ENCODE peak calls at places on chromosomes 1 and 21, in eight cellular contexts. One of them, this sample, is unnamed.

GRCh38 chr1:176786274-176786673 is 323.3 kb downstream of the PAPPA2 start:
- DNase-seq in endothelial cell: no peak
- DNase-seq in GM12865: peak; percentile 7
- DNase-seq in heart left ventricle: no peak
- DNase-seq in prostate gland: no peak
- DNase-seq in tibial artery: no peak
- DNase-seq in tibial nerve: no peak
- DNase-seq in brain microvascular endothelial cell: no peak
- DNase-seq in this sample: no peak

GRCh38 chr21:36255650-36256047 is 64.3 kb upstream of the MORC3 start:
- DNase-seq in endothelial cell: no peak
- DNase-seq in GM12865: peak; percentile 80
- DNase-seq in heart left ventricle: no peak
- DNase-seq in prostate gland: no peak
- DNase-seq in tibial artery: no peak
- DNase-seq in tibial nerve: no peak
- DNase-seq in brain microvascular endothelial cell: no peak
- DNase-seq in this sample: no peak

GRCh38 chr21:37266515-37267221 is 466 bp downstream of the VPS26C start:
- DNase-seq in endothelial cell: peak; percentile 54
- DNase-seq in GM12865: no peak
- DNase-seq in heart left ventricle: peak; percentile 59
- DNase-seq in prostate gland: no peak
- DNase-seq in tibial artery: peak; percentile 40
- DNase-seq in tibial nerve: no peak
- DNase-seq in brain microvascular endothelial cell: peak; percentile 11
- DNase-seq in this sample: peak; percentile 56

GRCh38 chr1:51553911-51554310 is 34.8 kb upstream of the EPS15 start:
- DNase-seq in endothelial cell: no peak
- DNase-seq in GM12865: no peak
- DNase-seq in heart left ventricle: no peak
- DNase-seq in prostate gland: no peak
- DNase-seq in tibial artery: no peak
- DNase-seq in tibial nerve: no peak
- DNase-seq in brain microvascular endothelial cell: no peak
- DNase-seq in this sample: no peak

GRCh38 chr1:12177156-12177998 is 10.6 kb downstream of the TNFRSF1B start:
- DNase-seq in endothelial cell: no peak
- DNase-seq in GM12865: no peak
- DNase-seq in heart left ventricle: no peak
- DNase-seq in prostate gland: no peak
- DNase-seq in tibial artery: no peak
- DNase-seq in tibial nerve: no peak
- DNase-seq in brain microvascular endothelial cell: no peak
- DNase-seq in this sample: no peak

GRCh38 chr1:60596791-60597748 is 485.3 kb upstream of the NFIA start:
- DNase-seq in endothelial cell: no peak
- DNase-seq in GM12865: no peak
- DNase-seq in heart left ventricle: no peak
- DNase-seq in prostate gland: no peak
- DNase-seq in tibial artery: no peak
- DNase-seq in tibial nerve: no peak
- DNase-seq in brain microvascular endothelial cell: peak; percentile 40
- DNase-seq in this sample: no peak

GRCh38 chr1:234213576-234214128 is 159.6 kb upstream of the COA6 start:
- DNase-seq in endothelial cell: no peak
- DNase-seq in GM12865: no peak
- DNase-seq in heart left ventricle: no peak
- DNase-seq in prostate gland: no peak
- DNase-seq in tibial artery: no peak
- DNase-seq in tibial nerve: no peak
- DNase-seq in brain microvascular endothelial cell: no peak
- DNase-seq in this sample: no peak

GRCh38 chr1:167110586-167110985 is 16.7 kb downstream of the STYXL2 start:
- DNase-seq in endothelial cell: no peak
- DNase-seq in GM12865: peak; percentile 81
- DNase-seq in heart left ventricle: no peak
- DNase-seq in prostate gland: no peak
- DNase-seq in tibial artery: no peak
- DNase-seq in tibial nerve: no peak
- DNase-seq in brain microvascular endothelial cell: no peak
- DNase-seq in this sample: no peak

GRCh38 chr1:110150330-110151174 is at the start of gene SLC6A17:
- DNase-seq in endothelial cell: peak; percentile 79
- DNase-seq in GM12865: peak; percentile 20
- DNase-seq in heart left ventricle: no peak
- DNase-seq in prostate gland: no peak
- DNase-seq in tibial artery: no peak
- DNase-seq in tibial nerve: no peak
- DNase-seq in brain microvascular endothelial cell: peak; percentile 43
- DNase-seq in this sample: peak; percentile 23

GRCh38 chr1:36083635-36084501 is at the start of gene TEKT2:
- DNase-seq in endothelial cell: peak; percentile 78
- DNase-seq in GM12865: no peak
- DNase-seq in heart left ventricle: no peak
- DNase-seq in prostate gland: no peak
- DNase-seq in tibial artery: no peak
- DNase-seq in tibial nerve: no peak
- DNase-seq in brain microvascular endothelial cell: peak; percentile 21
- DNase-seq in this sample: peak; percentile 58

GRCh38 chr21:41847066-41847804 is 31.9 kb downstream of the PRDM15 start:
- DNase-seq in endothelial cell: no peak
- DNase-seq in GM12865: no peak
- DNase-seq in heart left ventricle: no peak
- DNase-seq in prostate gland: no peak
- DNase-seq in tibial artery: no peak
- DNase-seq in tibial nerve: no peak
- DNase-seq in brain microvascular endothelial cell: peak; percentile 1
- DNase-seq in this sample: no peak

GRCh38 chr1:234599617-234600417 is 10.2 kb downstream of the IRF2BP2 start:
- DNase-seq in endothelial cell: peak; percentile 84
- DNase-seq in GM12865: peak; percentile 86
- DNase-seq in heart left ventricle: peak; percentile 94
- DNase-seq in prostate gland: peak; percentile 80
- DNase-seq in tibial artery: peak; percentile 83
- DNase-seq in tibial nerve: peak; percentile 75
- DNase-seq in brain microvascular endothelial cell: peak; percentile 81
- DNase-seq in this sample: peak; percentile 78

GRCh38 chr1:11645670-11646265 is 8.5 kb downstream of the FBXO2 start:
- DNase-seq in endothelial cell: peak; percentile 90
- DNase-seq in GM12865: peak; percentile 78
- DNase-seq in heart left ventricle: peak; percentile 76
- DNase-seq in prostate gland: peak; percentile 75
- DNase-seq in tibial artery: peak; percentile 55
- DNase-seq in tibial nerve: peak; percentile 39
- DNase-seq in brain microvascular endothelial cell: peak; percentile 60
- DNase-seq in this sample: peak; percentile 64

GRCh38 chr1:223216482-223217205 is 73.6 kb upstream of the TLR5 start:
- DNase-seq in endothelial cell: no peak
- DNase-seq in GM12865: no peak
- DNase-seq in heart left ventricle: no peak
- DNase-seq in prostate gland: no peak
- DNase-seq in tibial artery: no peak
- DNase-seq in tibial nerve: no peak
- DNase-seq in brain microvascular endothelial cell: no peak
- DNase-seq in this sample: no peak

GRCh38 chr1:185973645-185974044 is 239.5 kb downstream of the HMCN1 start:
- DNase-seq in endothelial cell: no peak
- DNase-seq in GM12865: no peak
- DNase-seq in heart left ventricle: no peak
- DNase-seq in prostate gland: no peak
- DNase-seq in tibial artery: no peak
- DNase-seq in tibial nerve: no peak
- DNase-seq in brain microvascular endothelial cell: peak; percentile 94
- DNase-seq in this sample: no peak

GRCh38 chr21:45551316-45551715 is 9.1 kb upstream of the SLC19A1 start:
- DNase-seq in endothelial cell: no peak
- DNase-seq in GM12865: peak; percentile 48
- DNase-seq in heart left ventricle: peak; percentile 25
- DNase-seq in prostate gland: no peak
- DNase-seq in tibial artery: no peak
- DNase-seq in tibial nerve: no peak
- DNase-seq in brain microvascular endothelial cell: peak; percentile 65
- DNase-seq in this sample: no peak

GRCh38 chr1:43366179-43366578 is 1.6 kb downstream of the ELOVL1 start:
- DNase-seq in endothelial cell: peak; percentile 10
- DNase-seq in GM12865: peak; percentile 43
- DNase-seq in heart left ventricle: peak; percentile 34
- DNase-seq in prostate gland: peak; percentile 85
- DNase-seq in tibial artery: peak; percentile 24
- DNase-seq in tibial nerve: no peak
- DNase-seq in brain microvascular endothelial cell: no peak
- DNase-seq in this sample: peak; percentile 24

GRCh38 chr21:36769051-36769867 is 70.3 kb downstream of the SIM2 start:
- DNase-seq in endothelial cell: no peak
- DNase-seq in GM12865: no peak
- DNase-seq in heart left ventricle: no peak
- DNase-seq in prostate gland: peak; percentile 60
- DNase-seq in tibial artery: no peak
- DNase-seq in tibial nerve: no peak
- DNase-seq in brain microvascular endothelial cell: no peak
- DNase-seq in this sample: no peak

GRCh38 chr1:158644479-158644878 is 39.4 kb downstream of the OR10Z1 start:
- DNase-seq in endothelial cell: no peak
- DNase-seq in GM12865: no peak
- DNase-seq in heart left ventricle: no peak
- DNase-seq in prostate gland: no peak
- DNase-seq in tibial artery: no peak
- DNase-seq in tibial nerve: no peak
- DNase-seq in brain microvascular endothelial cell: no peak
- DNase-seq in this sample: no peak

GRCh38 chr1:60867782-60868181 is 214.6 kb upstream of the NFIA start:
- DNase-seq in endothelial cell: no peak
- DNase-seq in GM12865: no peak
- DNase-seq in heart left ventricle: no peak
- DNase-seq in prostate gland: no peak
- DNase-seq in tibial artery: no peak
- DNase-seq in tibial nerve: no peak
- DNase-seq in brain microvascular endothelial cell: no peak
- DNase-seq in this sample: no peak

GRCh38 chr1:18109756-18110597 is 2.4 kb downstream of the IGSF21 start:
- DNase-seq in endothelial cell: peak; percentile 65
- DNase-seq in GM12865: no peak
- DNase-seq in heart left ventricle: peak; percentile 34
- DNase-seq in prostate gland: peak; percentile 28
- DNase-seq in tibial artery: peak; percentile 62
- DNase-seq in tibial nerve: peak; percentile 26
- DNase-seq in brain microvascular endothelial cell: no peak
- DNase-seq in this sample: peak; percentile 46

GRCh38 chr1:163308811-163309210 is 12.9 kb upstream of the NUF2 start:
- DNase-seq in endothelial cell: no peak
- DNase-seq in GM12865: no peak
- DNase-seq in heart left ventricle: no peak
- DNase-seq in prostate gland: no peak
- DNase-seq in tibial artery: no peak
- DNase-seq in tibial nerve: no peak
- DNase-seq in brain microvascular endothelial cell: no peak
- DNase-seq in this sample: no peak

GRCh38 chr1:100502052-100502792 is 35.7 kb upstream of the GPR88 start:
- DNase-seq in endothelial cell: no peak
- DNase-seq in GM12865: no peak
- DNase-seq in heart left ventricle: no peak
- DNase-seq in prostate gland: no peak
- DNase-seq in tibial artery: no peak
- DNase-seq in tibial nerve: no peak
- DNase-seq in brain microvascular endothelial cell: no peak
- DNase-seq in this sample: no peak

GRCh38 chr1:178725603-178726517 is 816 bp downstream of the RALGPS2 start:
- DNase-seq in endothelial cell: peak; percentile 67
- DNase-seq in GM12865: peak; percentile 68
- DNase-seq in heart left ventricle: peak; percentile 75
- DNase-seq in prostate gland: peak; percentile 87
- DNase-seq in tibial artery: peak; percentile 53
- DNase-seq in tibial nerve: peak; percentile 16
- DNase-seq in brain microvascular endothelial cell: peak; percentile 73
- DNase-seq in this sample: peak; percentile 48
- TF ChIP-seq CTCF in endothelial cell: no peak
- TF ChIP-seq CTCF in GM12865: no peak
- TF ChIP-seq CTCF in heart left ventricle: no peak
- TF ChIP-seq CTCF in prostate gland: no peak
- TF ChIP-seq CTCF in tibial artery: no peak
- TF ChIP-seq CTCF in tibial nerve: no peak
- TF ChIP-seq CTCF in brain microvascular endothelial cell: no peak
- TF ChIP-seq CTCF in this sample: peak; percentile 46

GRCh38 chr1:224333309-224333926 is 3.4 kb upstream of the NVL start:
- DNase-seq in endothelial cell: peak; percentile 25
- DNase-seq in GM12865: peak; percentile 73
- DNase-seq in heart left ventricle: no peak
- DNase-seq in prostate gland: peak; percentile 29
- DNase-seq in tibial artery: no peak
- DNase-seq in tibial nerve: no peak
- DNase-seq in brain microvascular endothelial cell: no peak
- DNase-seq in this sample: no peak
- TF ChIP-seq CTCF in endothelial cell: peak; percentile 47
- TF ChIP-seq CTCF in GM12865: peak; percentile 59
- TF ChIP-seq CTCF in heart left ventricle: peak; percentile 69
- TF ChIP-seq CTCF in prostate gland: no peak
- TF ChIP-seq CTCF in tibial artery: peak; percentile 52
- TF ChIP-seq CTCF in tibial nerve: peak; percentile 69
- TF ChIP-seq CTCF in brain microvascular endothelial cell: peak; percentile 39
- TF ChIP-seq CTCF in this sample: peak; percentile 65

DNA sequence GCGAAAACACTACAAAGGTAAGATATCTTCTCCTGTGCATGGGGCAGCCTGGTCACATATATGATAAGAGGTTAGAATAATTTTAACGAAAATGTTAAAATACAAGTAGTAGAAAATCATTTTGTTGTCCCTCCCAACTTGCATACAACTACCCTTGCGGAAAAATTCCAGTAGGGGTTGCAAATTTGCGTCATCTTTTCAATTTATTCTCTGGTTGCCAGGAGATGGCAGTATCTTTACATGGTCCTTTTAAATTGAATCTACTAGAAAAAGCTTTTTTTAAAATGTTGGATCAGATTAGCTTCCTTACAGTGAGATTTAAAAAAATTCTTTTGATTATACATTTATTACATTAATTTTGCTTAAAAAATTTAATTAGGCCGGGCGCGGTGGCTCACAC is 10.9 kb downstream of the S100PBP start:
- DNase-seq in endothelial cell: no peak
- DNase-seq in GM12865: no peak
- DNase-seq in heart left ventricle: no peak
- DNase-seq in prostate gland: no peak
- DNase-seq in tibial artery: no peak
- DNase-seq in tibial nerve: no peak
- DNase-seq in brain microvascular endothelial cell: no peak
- DNase-seq in this sample: no peak
- TF ChIP-seq CTCF in endothelial cell: peak; percentile 35
- TF ChIP-seq CTCF in GM12865: no peak
- TF ChIP-seq CTCF in heart left ventricle: peak; percentile 28
- TF ChIP-seq CTCF in prostate gland: no peak
- TF ChIP-seq CTCF in tibial artery: peak; percentile 27
- TF ChIP-seq CTCF in tibial nerve: no peak
- TF ChIP-seq CTCF in brain microvascular endothelial cell: peak; percentile 17
- TF ChIP-seq CTCF in this sample: peak; percentile 34

DNA sequence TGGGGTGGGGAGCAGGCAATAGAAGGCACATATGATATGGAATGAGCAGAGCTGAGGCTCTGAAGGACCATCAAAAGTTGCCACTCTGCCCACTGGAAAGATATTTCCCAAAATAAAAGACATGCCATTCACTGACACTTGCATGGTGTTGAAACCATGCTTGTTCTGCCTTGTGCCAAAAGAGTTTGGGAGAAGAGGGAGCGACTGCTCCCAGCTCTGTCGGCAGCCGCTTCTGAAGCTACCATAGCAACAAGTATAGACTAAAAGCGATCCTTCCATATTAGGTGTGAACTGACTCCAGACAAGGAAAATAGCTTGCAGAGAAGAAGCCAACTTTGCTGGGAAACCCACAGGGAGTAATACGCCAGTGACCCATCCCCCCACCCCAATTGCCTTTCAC is 263.9 kb downstream of the OMA1 start:
- DNase-seq in endothelial cell: no peak
- DNase-seq in GM12865: no peak
- DNase-seq in heart left ventricle: peak; percentile 28
- DNase-seq in prostate gland: no peak
- DNase-seq in tibial artery: no peak
- DNase-seq in tibial nerve: no peak
- DNase-seq in brain microvascular endothelial cell: no peak
- DNase-seq in this sample: no peak
- TF ChIP-seq CTCF in endothelial cell: no peak
- TF ChIP-seq CTCF in GM12865: no peak
- TF ChIP-seq CTCF in heart left ventricle: no peak
- TF ChIP-seq CTCF in prostate gland: no peak
- TF ChIP-seq CTCF in tibial artery: no peak
- TF ChIP-seq CTCF in tibial nerve: no peak
- TF ChIP-seq CTCF in brain microvascular endothelial cell: no peak
- TF ChIP-seq CTCF in this sample: no peak